ENCODE peak calls at places on chromosome 14, in six cellular contexts. W is Peyer's patch, B is PC-9, M is upper lobe of right lung, J is left lung, D is colonic mucosa. U is an unnamed sample. For H3K36me3, the result is how much of the 10 kb centered on the place peaks cover.

GRCh38 chr14:54599932-54600331 is 33.0 kb downstream of the SAMD4A start:
- DNase-seq in B (no peak), W (no peak), D (no peak), J (no peak), M (no peak), U (no peak)

GRCh38 chr14:76929927-76930326 is 98.6 kb downstream of the IRF2BPL start:
- DNase-seq in J (no peak), W (peak), B (no peak), M (no peak), D (no peak), U (no peak)

GRCh38 chr14:23481362-23481970 is 12.0 kb downstream of the NGDN start:
- DNase-seq in M (no peak), B (no peak), J (no peak), D (no peak), W (no peak), U (no peak)

GRCh38 chr14:56487090-56487667 is 92.4 kb upstream of the TMEM260 start:
- DNase-seq in M (no peak), J (no peak), W (no peak), D (no peak), B (no peak), U (peak)

GRCh38 chr14:58978336-58978735 is 210.1 kb upstream of the DAAM1 start:
- DNase-seq in B (no peak), M (no peak), J (no peak), D (no peak), W (no peak), U (no peak)

GRCh38 chr14:31727797-31728196 is 166.6 kb downstream of the NUBPL start:
- DNase-seq in W (no peak), B (no peak), M (no peak), J (no peak), D (no peak), U (no peak)

GRCh38 chr14:56708704-56709103 is 101.6 kb downstream of the OTX2 start:
- DNase-seq in B (no peak), J (no peak), M (no peak), D (no peak), W (no peak), U (no peak)

GRCh38 chr14:83575301-83575700 is 1954.6 kb upstream of the FLRT2 start:
- DNase-seq in B (no peak), J (no peak), D (no peak), M (no peak), W (no peak), U (no peak)

GRCh38 chr14:77037886-77038511 is 9.5 kb upstream of the IRF2BPL start:
- DNase-seq in D (no peak), W (peak), J (peak), B (no peak), M (peak), U (peak)

GRCh38 chr14:102928412-102929348 is 6.2 kb downstream of the AMN start:
- DNase-seq in B (peak), M (peak), D (peak), J (peak), W (peak), U (no peak)

GRCh38 chr14:54470701-54471100 is 18.1 kb downstream of the GMFB start:
- DNase-seq in W (no peak), B (no peak), M (no peak), J (no peak), D (peak), U (no peak)

GRCh38 chr14:31692376-31692781 is 131.2 kb downstream of the NUBPL start:
- DNase-seq in W (no peak), M (no peak), B (no peak), D (no peak), J (no peak), U (no peak)

GRCh38 chr14:61147898-61148549 is 133.1 kb downstream of the TMEM30B start:
- DNase-seq in B (no peak), J (no peak), W (no peak), D (no peak), M (no peak), U (peak)

GRCh38 chr14:42293180-42293579 is 686.5 kb downstream of the LRFN5 start:
- DNase-seq in W (no peak), M (no peak), D (no peak), J (no peak), B (no peak), U (no peak)

GRCh38 chr14:75323571-75323970 is 44.9 kb downstream of the FOS start:
- DNase-seq in W (no peak), B (no peak), M (no peak), J (no peak), D (no peak), U (no peak)

GRCh38 chr14:54447231-54447692 is 6.1 kb upstream of the CNIH1 start:
- DNase-seq in M (no peak), J (no peak), B (peak), D (peak), W (peak), U (no peak)

GRCh38 chr14:55446127-55446736 is 5.8 kb upstream of the TBPL2 start:
- DNase-seq in B (no peak), D (peak), M (no peak), J (no peak), W (peak), U (peak)

GRCh38 chr14:96461950-96462798 is 40.0 kb upstream of the PAPOLA start:
- DNase-seq in W (peak), B (no peak), D (peak), J (no peak), M (no peak), U (no peak)

GRCh38 chr14:82419933-82420332 is 886.3 kb upstream of the SEL1L start:
- DNase-seq in W (no peak), M (no peak), D (no peak), J (no peak), B (no peak), U (no peak)

GRCh38 chr14:23577004-23577681 is 1.4 kb downstream of the JPH4 start:
- DNase-seq in J (peak), W (no peak), M (no peak), D (peak), B (no peak), U (no peak)

GRCh38 chr14:93676416-93676958 is 111.8 kb downstream of the PRIMA1 start:
- DNase-seq in B (no peak), M (no peak), W (no peak), J (no peak), D (no peak), U (no peak)

GRCh38 chr14:53954551-53955233 is 1.9 kb downstream of the BMP4 start:
- DNase-seq in J (peak), M (peak), D (peak), B (no peak), W (peak), U (no peak)

GRCh38 chr14:75042040-75042439 is 9.2 kb downstream of the MLH3 start:
- DNase-seq in M (no peak), J (no peak), B (peak), D (no peak), W (no peak), U (no peak)

DNA sequence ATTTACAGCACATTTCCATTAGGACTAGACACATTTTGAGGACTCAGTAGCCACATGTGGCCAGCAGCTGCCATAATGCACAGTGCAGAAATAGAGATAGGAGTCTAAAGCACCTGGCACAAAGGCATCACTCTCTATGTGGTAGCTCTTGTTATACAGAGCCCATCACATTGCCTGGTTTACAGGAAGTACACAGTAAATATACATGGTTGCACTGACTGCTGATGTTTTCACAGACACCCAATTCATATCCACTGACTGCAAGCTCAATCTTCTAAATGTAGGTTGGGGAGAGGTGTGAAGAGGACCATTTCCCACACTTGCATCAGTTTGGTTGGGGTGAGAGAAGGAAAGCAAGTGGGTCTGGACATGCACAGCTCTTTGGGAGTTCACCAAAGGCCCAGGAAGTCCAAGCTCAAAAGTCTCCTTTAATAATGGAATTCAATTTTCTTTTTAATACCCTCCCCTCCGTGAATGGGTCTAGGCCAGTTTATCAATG is 172.8 kb downstream of the DPF3 start:
- DNase-seq in D (no peak), J (no peak), W (no peak), B (no peak), M (no peak), U (no peak)
- H3K4me3 ChIP-seq in D (no peak), J (no peak), W (no peak), B (no peak), M (no peak), U (no peak)

GRCh38 chr14:71583246-71583645 is 349.0 kb upstream of the RGS6 start:
- DNase-seq in M (no peak), J (no peak), B (no peak), D (no peak), W (no peak), U (no peak)

GRCh38 chr14:71583705-71584104 is 348.5 kb upstream of the RGS6 start:
- DNase-seq in M (no peak), B (no peak), D (no peak), J (no peak), W (no peak), U (no peak)

GRCh38 chr14:71588576-71589215 is 343.5 kb upstream of the RGS6 start:
- DNase-seq in B (no peak), D (no peak), M (no peak), J (no peak), W (no peak), U (no peak)

GRCh38 chr14:71588028-71588427 is 344.2 kb upstream of the RGS6 start:
- DNase-seq in B (no peak), W (no peak), M (no peak), J (no peak), D (no peak), U (peak)

DNA sequence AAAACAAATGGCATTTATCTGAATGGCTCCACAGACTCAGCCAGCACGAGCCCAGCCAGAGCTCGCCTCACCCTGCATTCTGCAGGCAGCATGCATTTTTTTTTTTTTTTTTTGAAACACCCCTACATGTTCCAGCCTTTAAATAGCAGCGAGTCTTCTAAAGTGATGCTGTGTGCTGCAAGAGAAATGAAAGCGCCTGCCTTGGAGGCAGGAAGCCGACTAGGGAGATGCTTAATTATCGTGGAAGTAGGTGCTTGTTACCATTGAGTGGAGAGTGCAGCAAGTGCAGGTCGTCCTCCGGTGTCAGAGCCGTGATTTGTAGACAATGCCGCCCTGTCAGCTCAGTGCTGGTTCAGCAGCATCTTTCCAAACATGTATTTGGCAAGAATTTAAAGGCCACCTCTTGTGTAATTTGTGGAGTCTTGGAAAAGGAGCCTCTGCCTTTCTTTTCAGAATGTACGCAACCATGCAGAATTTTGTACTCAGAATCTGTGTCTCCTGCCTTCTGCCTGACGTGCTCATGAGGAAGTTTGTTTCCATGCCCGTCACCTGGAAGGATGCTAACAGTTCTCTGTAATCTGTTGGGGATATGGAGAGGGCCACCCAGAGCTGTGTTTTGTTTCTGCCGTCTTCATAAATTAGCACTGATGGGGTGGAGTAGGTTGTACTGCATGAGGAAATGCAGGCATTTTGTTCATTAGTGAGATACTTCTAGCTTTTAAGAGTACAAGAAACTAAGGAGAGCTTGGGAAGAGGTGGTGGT is 345.9 kb upstream of the RGS6 start:
- DNase-seq in B (no peak), W (no peak), D (no peak), J (no peak), M (no peak), U (peak)
- H3K27ac ChIP-seq in B (no peak), W (no peak), D (no peak), J (peak), M (no peak), U (peak)

GRCh38 chr14:99145307-99145706 is 126.7 kb downstream of the BCL11B start:
- DNase-seq in M (no peak), D (no peak), J (no peak), B (no peak), W (no peak), U (no peak)

GRCh38 chr14:99148131-99148530 is 123.9 kb downstream of the BCL11B start:
- DNase-seq in B (no peak), J (no peak), M (no peak), W (peak), D (no peak), U (no peak)

GRCh38 chr14:99148861-99149610 is 123.0 kb downstream of the BCL11B start:
- DNase-seq in W (peak), D (no peak), B (no peak), J (no peak), M (no peak), U (peak)

GRCh38 chr14:99150236-99150635 is 121.8 kb downstream of the BCL11B start:
- DNase-seq in J (no peak), B (no peak), D (no peak), W (peak), M (no peak), U (peak)

DNA sequence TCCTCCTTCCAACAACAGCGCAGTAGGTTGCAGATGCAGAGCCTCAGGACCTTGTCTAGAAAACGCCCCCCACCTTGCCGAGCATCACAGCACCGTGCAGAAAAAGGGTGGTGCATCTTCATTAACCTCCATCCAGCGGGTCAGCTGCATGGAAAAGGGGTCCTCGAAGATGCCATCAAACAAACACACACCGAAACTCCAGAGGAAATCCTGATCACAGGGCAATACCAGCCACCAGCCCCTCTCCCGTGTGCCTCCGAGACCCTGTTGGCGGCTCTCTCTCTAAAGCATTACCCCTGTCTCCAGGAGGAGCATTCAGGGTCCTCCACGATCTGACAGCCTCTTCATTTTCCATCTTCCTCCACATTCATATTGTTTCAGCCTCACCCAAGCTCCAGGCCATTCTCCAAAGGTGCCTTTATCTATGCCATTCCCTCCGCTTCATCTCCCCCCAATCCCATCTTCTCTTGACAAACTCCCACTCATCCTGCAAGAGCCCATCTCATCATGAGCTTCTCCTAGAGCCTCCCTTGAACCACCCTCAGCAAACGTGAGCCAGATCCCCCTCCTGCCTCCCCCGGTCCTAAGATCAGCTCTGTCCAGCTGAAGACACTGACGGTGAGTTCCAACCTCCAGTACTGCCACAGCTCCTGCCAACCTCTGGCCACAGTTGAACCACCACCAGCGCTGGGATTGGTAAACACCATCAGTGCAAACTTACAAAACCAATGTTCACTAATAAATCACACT is 124.8 kb downstream of the BCL11B start:
- DNase-seq in B (no peak), D (no peak), W (peak), J (no peak), M (no peak), U (no peak)
- H3K36me3 ChIP-seq in B (under half), D (under half), W (under half), J (under half), M (under half), U (under half)

GRCh38 chr14:64973026-64973442 is 898 bp upstream of the RAB15 start:
- DNase-seq in M (no peak), D (peak), W (peak), B (no peak), J (no peak), U (no peak)
- H3K4me3 ChIP-seq in M (no peak), D (no peak), W (no peak), B (peak), J (no peak), U (no peak)

GRCh38 chr14:68268197-68268596 is 448.6 kb downstream of the RAD51B start:
- DNase-seq in M (no peak), W (peak), J (no peak), B (no peak), D (no peak), U (no peak)
- H3K27ac ChIP-seq in M (peak), W (peak), J (peak), B (no peak), D (peak), U (no peak)

U was measured in SJSA1.